ENCODE peak calls at places on chromosomes 2 and 18, in six cellular contexts. One of them, this sample, is unnamed.
A peak's percentile ranks its signal among the peaks of the same experiment; 100 is the strongest.

GRCh38 chr18:6795307-6795706 is 65.8 kb downstream of the ARHGAP28 start:
- DNase-seq in NCI-H2081: no peak
- DNase-seq in NCI-H748 treated with DMSO at 0.1 percent for 48 hours: no peak
- DNase-seq in NCI-H1105: no peak
- DNase-seq in activated T-helper 2 cell treated with anti-CD3 and anti-CD28 coated beads, Interferon-gamma antibody, Interleukin-2, Interleukin-4, amounts not matched to agents 10 μg/mL and 5 μg/mL and 100 μg/mL, durations not matched to agents 14 hours and 24 hours and 36 hours: no peak
- DNase-seq in HFF-Myc: no peak
- DNase-seq in this sample: no peak

GRCh38 chr2:166573393-166573792 is 79.3 kb upstream of the SCN7A start:
- DNase-seq in NCI-H2081: no peak
- DNase-seq in NCI-H748 treated with DMSO at 0.1 percent for 48 hours: no peak
- DNase-seq in NCI-H1105: no peak
- DNase-seq in activated T-helper 2 cell treated with anti-CD3 and anti-CD28 coated beads, Interferon-gamma antibody, Interleukin-2, Interleukin-4, amounts not matched to agents 10 μg/mL and 5 μg/mL and 100 μg/mL, durations not matched to agents 14 hours and 24 hours and 36 hours: no peak
- DNase-seq in HFF-Myc: peak; percentile 4
- DNase-seq in this sample: no peak

GRCh38 chr18:14964002-14964401 is 216.0 kb downstream of the ANKRD30B start:
- DNase-seq in NCI-H2081: no peak
- DNase-seq in NCI-H748 treated with DMSO at 0.1 percent for 48 hours: no peak
- DNase-seq in NCI-H1105: no peak
- DNase-seq in activated T-helper 2 cell treated with anti-CD3 and anti-CD28 coated beads, Interferon-gamma antibody, Interleukin-2, Interleukin-4, amounts not matched to agents 10 μg/mL and 5 μg/mL and 100 μg/mL, durations not matched to agents 14 hours and 24 hours and 36 hours: no peak
- DNase-seq in HFF-Myc: no peak
- DNase-seq in this sample: no peak

GRCh38 chr2:135662088-135662487 is 79.6 kb upstream of the UBXN4 start:
- DNase-seq in NCI-H2081: no peak
- DNase-seq in NCI-H748 treated with DMSO at 0.1 percent for 48 hours: no peak
- DNase-seq in NCI-H1105: no peak
- DNase-seq in activated T-helper 2 cell treated with anti-CD3 and anti-CD28 coated beads, Interferon-gamma antibody, Interleukin-2, Interleukin-4, amounts not matched to agents 10 μg/mL and 5 μg/mL and 100 μg/mL, durations not matched to agents 14 hours and 24 hours and 36 hours: no peak
- DNase-seq in HFF-Myc: no peak
- DNase-seq in this sample: no peak

GRCh38 chr2:37768491-37768925 is 97.1 kb upstream of the CDC42EP3 start:
- DNase-seq in NCI-H2081: no peak
- DNase-seq in NCI-H748 treated with DMSO at 0.1 percent for 48 hours: no peak
- DNase-seq in NCI-H1105: no peak
- DNase-seq in activated T-helper 2 cell treated with anti-CD3 and anti-CD28 coated beads, Interferon-gamma antibody, Interleukin-2, Interleukin-4, amounts not matched to agents 10 μg/mL and 5 μg/mL and 100 μg/mL, durations not matched to agents 14 hours and 24 hours and 36 hours: no peak
- DNase-seq in HFF-Myc: peak; percentile 75
- DNase-seq in this sample: no peak

GRCh38 chr2:215736653-215737290 is 276.6 kb downstream of the MREG start:
- DNase-seq in NCI-H2081: no peak
- DNase-seq in NCI-H748 treated with DMSO at 0.1 percent for 48 hours: no peak
- DNase-seq in NCI-H1105: no peak
- DNase-seq in activated T-helper 2 cell treated with anti-CD3 and anti-CD28 coated beads, Interferon-gamma antibody, Interleukin-2, Interleukin-4, amounts not matched to agents 10 μg/mL and 5 μg/mL and 100 μg/mL, durations not matched to agents 14 hours and 24 hours and 36 hours: no peak
- DNase-seq in HFF-Myc: no peak
- DNase-seq in this sample: peak; percentile 54

GRCh38 chr2:25972049-25972823 is 10.1 kb downstream of the KIF3C start:
- DNase-seq in NCI-H2081: no peak
- DNase-seq in NCI-H748 treated with DMSO at 0.1 percent for 48 hours: no peak
- DNase-seq in NCI-H1105: no peak
- DNase-seq in activated T-helper 2 cell treated with anti-CD3 and anti-CD28 coated beads, Interferon-gamma antibody, Interleukin-2, Interleukin-4, amounts not matched to agents 10 μg/mL and 5 μg/mL and 100 μg/mL, durations not matched to agents 14 hours and 24 hours and 36 hours: no peak
- DNase-seq in HFF-Myc: no peak
- DNase-seq in this sample: no peak

GRCh38 chr2:208820289-208820688 is 413.7 kb downstream of the PTH2R start:
- DNase-seq in NCI-H2081: peak; percentile 41
- DNase-seq in NCI-H748 treated with DMSO at 0.1 percent for 48 hours: peak; percentile 46
- DNase-seq in NCI-H1105: peak; percentile 35
- DNase-seq in activated T-helper 2 cell treated with anti-CD3 and anti-CD28 coated beads, Interferon-gamma antibody, Interleukin-2, Interleukin-4, amounts not matched to agents 10 μg/mL and 5 μg/mL and 100 μg/mL, durations not matched to agents 14 hours and 24 hours and 36 hours: no peak
- DNase-seq in HFF-Myc: no peak
- DNase-seq in this sample: peak; percentile 4

GRCh38 chr2:95342556-95343320 is 45.6 kb downstream of the KCNIP3 start:
- DNase-seq in NCI-H2081: no peak
- DNase-seq in NCI-H748 treated with DMSO at 0.1 percent for 48 hours: no peak
- DNase-seq in NCI-H1105: no peak
- DNase-seq in activated T-helper 2 cell treated with anti-CD3 and anti-CD28 coated beads, Interferon-gamma antibody, Interleukin-2, Interleukin-4, amounts not matched to agents 10 μg/mL and 5 μg/mL and 100 μg/mL, durations not matched to agents 14 hours and 24 hours and 36 hours: no peak
- DNase-seq in HFF-Myc: no peak
- DNase-seq in this sample: no peak

GRCh38 chr2:140344842-140345241 is 1564.7 kb upstream of the NXPH2 start:
- DNase-seq in NCI-H2081: no peak
- DNase-seq in NCI-H748 treated with DMSO at 0.1 percent for 48 hours: no peak
- DNase-seq in NCI-H1105: no peak
- DNase-seq in activated T-helper 2 cell treated with anti-CD3 and anti-CD28 coated beads, Interferon-gamma antibody, Interleukin-2, Interleukin-4, amounts not matched to agents 10 μg/mL and 5 μg/mL and 100 μg/mL, durations not matched to agents 14 hours and 24 hours and 36 hours: no peak
- DNase-seq in HFF-Myc: no peak
- DNase-seq in this sample: no peak

GRCh38 chr2:33467413-33467812 is 9.0 kb upstream of the RASGRP3 start:
- DNase-seq in NCI-H2081: no peak
- DNase-seq in NCI-H748 treated with DMSO at 0.1 percent for 48 hours: no peak
- DNase-seq in NCI-H1105: no peak
- DNase-seq in activated T-helper 2 cell treated with anti-CD3 and anti-CD28 coated beads, Interferon-gamma antibody, Interleukin-2, Interleukin-4, amounts not matched to agents 10 μg/mL and 5 μg/mL and 100 μg/mL, durations not matched to agents 14 hours and 24 hours and 36 hours: no peak
- DNase-seq in HFF-Myc: no peak
- DNase-seq in this sample: no peak

This sample was measured in HCT116.